ENCODE peak calls at places on chromosomes 11 and 22, in four cellular contexts. S, P, G and K are unnamed samples.

GRCh38 chr11:35688023-35688422 is 25.4 kb downstream of the TRIM44 start:
- DNase-seq in S (no peak), P (no peak), G (no peak), K (no peak)

GRCh38 chr11:104668797-104669463 is 229.3 kb downstream of the CASP12 start:
- DNase-seq in S (no peak), P (no peak), G (no peak), K (peak)

GRCh38 chr11:22928207-22928917 is 68.1 kb upstream of the CCDC179 start:
- DNase-seq in S (no peak), P (no peak), G (no peak), K (no peak)

GRCh38 chr11:82843057-82843795 is 57.0 kb downstream of the PRCP start:
- DNase-seq in S (no peak), P (no peak), G (no peak), K (no peak)

GRCh38 chr11:11972148-11972547 is 36.3 kb downstream of the DKK3 start:
- DNase-seq in S (no peak), P (no peak), G (no peak), K (no peak)

GRCh38 chr11:57213282-57214086 is 23.6 kb downstream of the APLNR start:
- DNase-seq in S (no peak), P (peak), G (no peak), K (no peak)

GRCh38 chr11:122146475-122146874 is 30.5 kb upstream of the BLID start:
- DNase-seq in S (no peak), P (no peak), G (no peak), K (no peak)

GRCh38 chr11:10651579-10652361 is 41.8 kb downstream of the IRAG1 start:
- DNase-seq in S (no peak), P (no peak), G (no peak), K (no peak)

GRCh38 chr11:112871909-112872511 is 89.2 kb upstream of the NCAM1 start:
- DNase-seq in S (no peak), P (no peak), G (no peak), K (no peak)

GRCh38 chr11:19395050-19395449 is 154.3 kb upstream of the E2F8 start:
- DNase-seq in S (no peak), P (peak), G (no peak), K (no peak)

GRCh38 chr11:76073716-76074115 is 132.6 kb downstream of the WNT11 start:
- DNase-seq in S (no peak), P (no peak), G (no peak), K (no peak)

GRCh38 chr11:111301004-111301839 is 2.9 kb downstream of the POU2AF3 start:
- DNase-seq in S (no peak), P (no peak), G (no peak), K (no peak)

GRCh38 chr11:61946894-61947293 is 3.3 kb upstream of the BEST1 start:
- DNase-seq in S (no peak), P (no peak), G (no peak), K (no peak)

GRCh38 chr11:123194308-123195181 is 503 bp downstream of the CLMP start:
- DNase-seq in S (peak), P (peak), G (no peak), K (no peak)

DNA sequence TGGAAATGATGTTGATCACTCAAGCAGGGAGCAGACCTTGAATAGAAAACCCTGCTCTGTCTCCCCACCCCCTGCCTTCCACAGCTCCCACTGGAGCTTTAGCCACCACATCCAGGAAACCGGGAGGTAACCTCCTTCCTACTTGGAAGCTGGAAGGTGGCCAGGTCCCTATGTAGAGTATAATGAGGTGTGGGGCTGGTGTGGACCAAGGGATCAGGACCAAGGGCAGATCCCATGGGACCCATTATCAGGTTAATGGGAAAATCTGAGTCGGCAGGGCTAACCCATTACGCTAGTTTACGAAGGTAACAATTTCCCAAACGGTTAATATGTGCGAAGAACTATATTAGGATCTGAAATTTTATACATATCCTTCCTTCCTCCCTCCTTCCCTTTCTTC is 321.9 kb downstream of the MIAT start:
- DNase-seq in S (no peak), P (peak), G (no peak), K (no peak)
- TF ChIP-seq NR3C1 in S (no peak), P (no peak), G (no peak), K (no peak)

DNA sequence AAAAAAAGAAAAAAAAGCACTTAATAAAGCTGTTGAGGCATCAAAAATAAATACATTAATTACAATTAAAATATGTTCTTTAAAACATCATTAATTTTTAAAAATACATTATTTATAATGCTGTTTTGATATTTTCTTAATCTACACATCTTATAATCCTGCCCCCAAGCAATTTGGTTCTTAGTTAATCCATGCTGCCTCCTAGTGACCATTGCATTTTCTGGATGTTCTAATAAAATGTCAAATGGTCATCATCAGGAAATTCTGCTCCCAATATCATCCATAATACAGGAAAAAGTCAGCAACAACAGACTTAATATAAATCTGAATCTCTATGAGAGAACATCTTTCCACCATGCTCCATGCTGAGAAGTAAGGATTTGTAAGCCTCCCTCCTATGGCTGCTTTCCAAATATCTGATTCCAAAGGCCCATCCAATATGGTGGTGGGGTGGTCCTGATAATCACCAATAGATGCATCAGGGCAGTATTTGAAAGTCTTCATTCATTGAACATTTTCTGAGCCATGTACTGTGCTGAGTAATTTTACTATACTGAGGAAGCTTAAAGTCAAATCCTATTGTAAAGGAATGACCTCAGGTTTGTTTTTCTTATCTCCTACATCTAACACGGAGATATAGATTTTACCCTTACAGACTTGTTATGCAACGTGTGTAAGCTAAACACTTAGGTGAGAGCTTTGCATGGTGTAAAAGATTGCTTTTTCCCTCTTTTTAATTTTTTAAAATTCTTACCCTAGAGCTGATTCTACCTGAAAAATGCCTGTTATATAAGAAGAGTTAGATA is 124.7 kb upstream of the BMAL1 start:
- DNase-seq in S (peak), P (no peak), G (no peak), K (peak)
- TF ChIP-seq NR3C1 in S (no peak), P (no peak), G (no peak), K (no peak)

DNA sequence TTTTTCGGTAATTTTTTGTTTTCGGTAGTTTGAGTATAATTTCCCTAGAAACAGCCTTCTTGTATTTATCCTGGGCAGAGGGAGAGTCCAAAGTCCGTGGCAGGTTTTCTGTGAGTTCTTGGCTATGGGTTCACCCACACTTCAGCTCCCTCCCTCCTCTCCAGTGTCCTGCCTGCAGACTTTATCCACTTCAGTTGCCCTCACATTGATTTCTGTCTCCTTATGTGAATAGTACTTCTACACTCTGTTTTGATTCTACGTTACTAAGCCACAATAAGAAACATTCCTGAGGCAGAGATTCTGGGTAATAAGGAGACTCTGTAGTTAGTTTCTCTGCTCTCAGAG is 868.6 kb downstream of the METTL15 start:
- DNase-seq in S (no peak), P (no peak), G (no peak), K (no peak)
- TF ChIP-seq NR3C1 in S (no peak), P (no peak), G (no peak), K (no peak)

GRCh38 chr11:126311464-126312291 is 7.8 kb downstream of the DCPS start:
- DNase-seq in S (no peak), P (no peak), G (no peak), K (no peak)
- TF ChIP-seq NR3C1 in S (no peak), P (no peak), G (no peak), K (no peak)

GRCh38 chr11:116257092-116257491 is 515.7 kb downstream of the BUD13 start:
- DNase-seq in S (no peak), P (no peak), G (no peak), K (no peak)
- TF ChIP-seq NR3C1 in S (no peak), P (no peak), G (no peak), K (no peak)

DNA sequence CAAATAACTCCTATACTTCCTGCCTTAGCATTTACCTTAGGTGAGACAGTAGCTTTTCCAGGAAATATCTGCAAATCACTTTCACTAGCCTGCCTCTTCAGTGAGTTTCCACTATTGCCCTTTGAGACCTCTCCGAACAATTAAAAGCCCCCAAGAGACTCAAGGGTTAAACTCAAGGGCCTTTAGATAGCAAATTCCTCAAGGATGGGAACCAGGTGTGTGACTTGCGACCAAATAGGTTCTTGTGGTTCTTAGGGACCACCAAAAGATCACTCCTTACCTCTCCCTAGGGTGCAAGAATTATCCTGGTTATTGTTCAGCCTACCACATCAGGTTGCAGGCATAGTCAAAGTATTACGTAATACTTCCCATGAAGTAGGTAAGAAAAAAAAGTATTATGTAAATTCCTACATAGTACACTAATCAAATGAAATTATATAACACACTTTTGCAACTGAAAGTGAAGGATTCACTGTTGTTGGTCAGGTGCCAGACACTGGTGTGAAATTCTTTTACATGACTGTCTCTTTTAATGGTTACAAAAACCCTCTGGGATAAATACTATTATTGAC is 1.4 kb upstream of the RDX start:
- DNase-seq in S (no peak), P (no peak), G (no peak), K (no peak)
- TF ChIP-seq NR3C1 in S (no peak), P (no peak), G (no peak), K (no peak)

GRCh38 chr11:108926522-108927380 is 261.9 kb downstream of the DDX10 start:
- DNase-seq in S (no peak), P (no peak), G (no peak), K (no peak)
- TF ChIP-seq NR3C1 in S (no peak), P (no peak), G (no peak), K (no peak)